ENCODE peak calls at places on chromosomes 7 and 10, in ten cellular contexts. I, O, C, E, F, W, A, R, V and H are unnamed samples.

GRCh38 chr7:30173058-30173897 is 38.5 kb downstream of the MTURN start:
- DNase-seq in I (no peak), O (peak; percentile 68), C (peak; percentile 83), E (no peak), F (peak; percentile 78), W (peak; percentile 98), A (no peak), R (no peak), V (peak; percentile 35), H (peak; percentile 97)

GRCh38 chr10:48976208-48976607 is 36.6 kb upstream of the LRRC18 start:
- DNase-seq in I (no peak), O (no peak), C (no peak), E (peak; percentile 32), F (no peak), W (no peak), A (no peak), R (no peak), V (no peak), H (no peak)

GRCh38 chr10:59234194-59234593 is 57.8 kb downstream of the PHYHIPL start:
- DNase-seq in I (no peak), O (no peak), C (no peak), E (no peak), F (no peak), W (no peak), A (no peak), R (no peak), V (no peak), H (no peak)

GRCh38 chr7:151873402-151873965 is 3.4 kb downstream of the PRKAG2 start:
- DNase-seq in I (no peak), O (no peak), C (no peak), E (no peak), F (no peak), W (peak; percentile 85), A (no peak), R (no peak), V (peak; percentile 45), H (no peak)

GRCh38 chr7:79610301-79610700 is 156.8 kb upstream of the MAGI2 start:
- DNase-seq in I (no peak), O (no peak), C (no peak), E (no peak), F (no peak), W (no peak), A (no peak), R (no peak), V (no peak), H (no peak)

GRCh38 chr7:75804004-75804403 is 9.6 kb downstream of the CCL24 start:
- DNase-seq in I (no peak), O (no peak), C (no peak), E (no peak), F (no peak), W (no peak), A (no peak), R (no peak), V (no peak), H (no peak)

GRCh38 chr10:78649429-78649828 is 419.3 kb upstream of the ZMIZ1 start:
- DNase-seq in I (no peak), O (no peak), C (no peak), E (no peak), F (no peak), W (no peak), A (no peak), R (no peak), V (no peak), H (no peak)

GRCh38 chr10:84097787-84098353 is 41.4 kb upstream of the GHITM start:
- DNase-seq in I (no peak), O (no peak), C (no peak), E (no peak), F (no peak), W (no peak), A (no peak), R (no peak), V (no peak), H (no peak)

GRCh38 chr10:22999942-23000341 is 72.1 kb downstream of the ARMC3 start:
- DNase-seq in I (no peak), O (no peak), C (no peak), E (no peak), F (no peak), W (no peak), A (no peak), R (no peak), V (no peak), H (no peak)

GRCh38 chr10:128110339-128110738 is 15.9 kb downstream of the MKI67 start:
- DNase-seq in I (no peak), O (no peak), C (no peak), E (no peak), F (no peak), W (no peak), A (no peak), R (no peak), V (no peak), H (no peak)

GRCh38 chr7:95971716-95972115 is 199.4 kb downstream of the DYNC1I1 start:
- DNase-seq in I (no peak), O (no peak), C (no peak), E (no peak), F (no peak), W (no peak), A (no peak), R (no peak), V (no peak), H (no peak)

GRCh38 chr7:157267956-157268355 is 68.8 kb upstream of the DNAJB6 start:
- DNase-seq in I (no peak), O (no peak), C (no peak), E (no peak), F (no peak), W (no peak), A (no peak), R (no peak), V (no peak), H (no peak)

GRCh38 chr10:117936136-117936535 is 110.6 kb downstream of the RAB11FIP2 start:
- DNase-seq in I (no peak), O (no peak), C (no peak), E (no peak), F (no peak), W (no peak), A (no peak), R (no peak), V (no peak), H (no peak)

GRCh38 chr10:62306663-62307062 is 38.0 kb upstream of the RTKN2 start:
- DNase-seq in I (no peak), O (no peak), C (no peak), E (peak; percentile 38), F (no peak), W (peak; percentile 51), A (peak; percentile 1), R (no peak), V (no peak), H (no peak)

GRCh38 chr10:12241810-12242529 is 46.0 kb downstream of the CDC123 start:
- DNase-seq in I (peak; percentile 63), O (no peak), C (no peak), E (no peak), F (no peak), W (no peak), A (no peak), R (no peak), V (no peak), H (no peak)

GRCh38 chr10:79381804-79382221 is 34.5 kb downstream of the PPIF start:
- DNase-seq in I (no peak), O (no peak), C (peak; percentile 63), E (peak; percentile 15), F (no peak), W (peak; percentile 84), A (no peak), R (no peak), V (peak; percentile 58), H (no peak)

GRCh38 chr10:112842832-112843360 is 107.2 kb upstream of the TCF7L2 start:
- DNase-seq in I (no peak), O (no peak), C (no peak), E (peak; percentile 57), F (no peak), W (no peak), A (no peak), R (no peak), V (no peak), H (no peak)

GRCh38 chr7:71266912-71267311 is 135.0 kb downstream of the GALNT17 start:
- DNase-seq in I (no peak), O (no peak), C (no peak), E (no peak), F (no peak), W (no peak), A (no peak), R (no peak), V (no peak), H (no peak)

GRCh38 chr10:97633921-97634320 is 621 bp upstream of the MORN4 start:
- DNase-seq in I (no peak), O (no peak), C (no peak), E (no peak), F (no peak), W (no peak), A (no peak), R (no peak), V (peak; percentile 30), H (no peak)

GRCh38 chr10:76408646-76409045 is 977.2 kb downstream of the LRMDA start:
- DNase-seq in I (no peak), O (no peak), C (no peak), E (no peak), F (no peak), W (no peak), A (no peak), R (no peak), V (no peak), H (no peak)

GRCh38 chr10:35216303-35216905 is 89.8 kb downstream of the CREM start:
- DNase-seq in I (no peak), O (peak; percentile 40), C (no peak), E (peak; percentile 23), F (no peak), W (no peak), A (no peak), R (no peak), V (no peak), H (no peak)

GRCh38 chr10:42997849-42998165 is 79.1 kb upstream of the RET start:
- DNase-seq in I (no peak), O (no peak), C (no peak), E (no peak), F (no peak), W (no peak), A (no peak), R (no peak), V (no peak), H (no peak)

GRCh38 chr7:106284516-106285050 is at the start of gene NAMPT:
- DNase-seq in I (no peak), O (peak; percentile 74), C (no peak), E (no peak), F (no peak), W (no peak), A (peak; percentile 48), R (peak; percentile 67), V (peak; percentile 71), H (no peak)

GRCh38 chr10:13234172-13234571 is at the start of gene UCMA:
- DNase-seq in I (no peak), O (no peak), C (no peak), E (no peak), F (no peak), W (no peak), A (no peak), R (no peak), V (no peak), H (no peak)

GRCh38 chr10:82660205-82660604 is 785.2 kb downstream of the NRG3 start:
- DNase-seq in I (no peak), O (no peak), C (no peak), E (peak; percentile 3), F (no peak), W (no peak), A (no peak), R (no peak), V (no peak), H (no peak)

GRCh38 chr10:103648951-103649532 is 155.5 kb downstream of the NEURL1 start:
- DNase-seq in I (no peak), O (no peak), C (peak; percentile 28), E (no peak), F (no peak), W (peak; percentile 21), A (no peak), R (no peak), V (peak; percentile 71), H (no peak)

GRCh38 chr10:43208147-43209063 is 58.5 kb downstream of the RASGEF1A start:
- DNase-seq in I (no peak), O (no peak), C (no peak), E (no peak), F (peak; percentile 5), W (peak; percentile 55), A (no peak), R (no peak), V (peak; percentile 9), H (no peak)

GRCh38 chr10:51341216-51341615 is 266.9 kb downstream of the PRKG1 start:
- DNase-seq in I (no peak), O (no peak), C (no peak), E (no peak), F (no peak), W (no peak), A (no peak), R (no peak), V (no peak), H (no peak)